ENCODE peak calls at places on chromosomes 5 and 9, in seven cellular contexts. H, D, C, I, A, K and P are unnamed samples.

GRCh38 chr5:180914646-180915045 is 15.7 kb downstream of the BTNL8 start:
- DNase-seq in I (no peak), D (no peak), A (peak), K (no peak), H (no peak), C (no peak), P (no peak)

GRCh38 chr5:175464414-175465233 is 13.7 kb upstream of the SFXN1 start:
- DNase-seq in D (no peak), I (peak), C (peak), K (peak), A (peak), H (peak), P (peak)

GRCh38 chr9:132042324-132042723 is 37.3 kb downstream of the MED27 start:
- DNase-seq in A (no peak), H (no peak), D (no peak), C (no peak), K (peak), I (peak), P (no peak)

GRCh38 chr5:34562791-34563190 is 93.3 kb upstream of the RAI14 start:
- DNase-seq in H (no peak), D (no peak), A (no peak), I (no peak), C (no peak), K (no peak), P (no peak)

GRCh38 chr5:133635051-133635450 is 22.7 kb upstream of the FSTL4 start:
- DNase-seq in I (peak), K (no peak), H (no peak), D (no peak), C (no peak), A (no peak), P (no peak)

GRCh38 chr9:77575785-77576184 is 72.3 kb downstream of the GNA14 start:
- DNase-seq in C (no peak), A (peak), D (no peak), I (peak), K (peak), H (no peak), P (no peak)

GRCh38 chr9:115847245-115847644 is 306.3 kb upstream of the PAPPA start:
- DNase-seq in K (peak), I (peak), D (no peak), H (no peak), A (no peak), C (no peak), P (no peak)

GRCh38 chr5:178327931-178328711 is 95.5 kb upstream of the PHYKPL start:
- DNase-seq in C (no peak), I (no peak), K (no peak), A (no peak), H (no peak), D (no peak), P (no peak)

GRCh38 chr5:125446986-125447385 is 700.5 kb upstream of the ZNF608 start:
- DNase-seq in I (peak), A (no peak), K (peak), H (no peak), C (no peak), D (no peak), P (no peak)

GRCh38 chr5:387491-388265 is 55.3 kb upstream of the EXOC3 start:
- DNase-seq in K (no peak), A (no peak), I (no peak), H (no peak), C (peak), D (no peak), P (no peak)

GRCh38 chr5:5416733-5417132 is 5.7 kb upstream of the ICE1 start:
- DNase-seq in H (no peak), D (no peak), C (no peak), K (no peak), A (no peak), I (no peak), P (no peak)

GRCh38 chr5:68924490-68925145 is 169.2 kb upstream of the SLC30A5 start:
- DNase-seq in I (peak), H (no peak), D (no peak), K (peak), A (no peak), C (no peak), P (no peak)

GRCh38 chr5:139524932-139525585 is 36.1 kb upstream of the UBE2D2 start:
- DNase-seq in K (no peak), C (no peak), D (no peak), I (no peak), A (no peak), H (no peak), P (no peak)

GRCh38 chr9:116646661-116647514 is 40.2 kb upstream of the TRIM32 start:
- DNase-seq in H (no peak), D (no peak), A (no peak), C (no peak), I (peak), K (peak), P (no peak)

GRCh38 chr9:23590601-23591000 is 235.4 kb downstream of the ELAVL2 start:
- DNase-seq in H (no peak), A (no peak), I (no peak), K (no peak), C (no peak), D (no peak), P (no peak)

GRCh38 chr9:91391426-91392217 is 29.9 kb upstream of the AUH start:
- DNase-seq in D (no peak), H (peak), A (no peak), I (no peak), C (no peak), K (peak), P (no peak)

GRCh38 chr5:143177263-143177994 is 226.1 kb downstream of the NR3C1 start:
- DNase-seq in A (peak), H (peak), D (no peak), K (peak), I (peak), C (no peak), P (no peak)

GRCh38 chr5:121251954-121252353 is 599.7 kb upstream of the FTMT start:
- DNase-seq in A (no peak), H (no peak), C (no peak), D (no peak), I (peak), K (peak), P (no peak)

GRCh38 chr9:75866273-75866871 is 24.1 kb upstream of the PCSK5 start:
- DNase-seq in A (peak), K (peak), I (peak), D (no peak), H (peak), C (peak), P (peak)

GRCh38 chr5:55820488-55820887 is 30.7 kb upstream of the IL31RA start:
- DNase-seq in K (no peak), H (no peak), A (no peak), C (no peak), D (no peak), I (no peak), P (no peak)

GRCh38 chr9:77450093-77450475 is 198.0 kb downstream of the GNA14 start:
- DNase-seq in A (no peak), K (no peak), H (no peak), I (no peak), C (no peak), D (no peak), P (no peak)

GRCh38 chr5:181189962-181190710 is 14.9 kb downstream of the TRIM7 start:
- DNase-seq in D (peak), K (no peak), C (peak), H (peak), A (peak), I (no peak), P (no peak)

GRCh38 chr5:128446-128845 is 36.5 kb downstream of the PLEKHG4B start:
- DNase-seq in D (no peak), H (no peak), K (no peak), C (no peak), I (no peak), A (no peak), P (no peak)

GRCh38 chr9:120610975-120611689 is 31.2 kb upstream of the CDK5RAP2 start:
- DNase-seq in K (peak), H (no peak), D (no peak), I (peak), A (no peak), C (no peak), P (no peak)

GRCh38 chr5:86617756-86618577 is at the start of gene COX7C:
- DNase-seq in A (peak), K (peak), I (peak), H (peak), C (peak), D (peak), P (peak)

GRCh38 chr5:28954074-28954473 is 1915.7 kb upstream of the CDH9 start:
- DNase-seq in A (no peak), H (no peak), C (no peak), I (no peak), K (no peak), D (no peak), P (no peak)

GRCh38 chr9:95822583-95823431 is 52.7 kb upstream of the ERCC6L2 start:
- DNase-seq in H (no peak), C (no peak), A (peak), K (peak), D (no peak), I (peak), P (peak)

GRCh38 chr9:126117158-126117425 is 209.5 kb upstream of the MVB12B start:
- DNase-seq in H (no peak), D (no peak), K (no peak), A (no peak), C (no peak), I (no peak), P (no peak)

GRCh38 chr5:139105621-139106071 is 92.5 kb downstream of the SIL1 start:
- DNase-seq in K (no peak), I (no peak), A (peak), D (no peak), H (no peak), C (no peak), P (no peak)

GRCh38 chr9:98673681-98674080 is 35.1 kb downstream of the GABBR2 start:
- DNase-seq in D (no peak), K (no peak), H (no peak), I (no peak), A (no peak), C (no peak), P (no peak)

GRCh38 chr5:79535477-79536192 is 21.7 kb upstream of the HOMER1 start:
- DNase-seq in I (no peak), H (no peak), A (no peak), K (no peak), C (no peak), D (no peak), P (no peak)
- TF ChIP-seq CTCF in I (peak), H (no peak), A (no peak), K (peak), C (no peak), D (no peak), P (no peak)

GRCh38 chr5:38556115-38556598 is 289 bp downstream of the LIFR start:
- DNase-seq in C (no peak), I (no peak), H (no peak), K (no peak), D (no peak), A (no peak), P (no peak)
- TF ChIP-seq CTCF in C (no peak), I (no peak), H (no peak), K (no peak), D (no peak), A (no peak), P (no peak)

DNA sequence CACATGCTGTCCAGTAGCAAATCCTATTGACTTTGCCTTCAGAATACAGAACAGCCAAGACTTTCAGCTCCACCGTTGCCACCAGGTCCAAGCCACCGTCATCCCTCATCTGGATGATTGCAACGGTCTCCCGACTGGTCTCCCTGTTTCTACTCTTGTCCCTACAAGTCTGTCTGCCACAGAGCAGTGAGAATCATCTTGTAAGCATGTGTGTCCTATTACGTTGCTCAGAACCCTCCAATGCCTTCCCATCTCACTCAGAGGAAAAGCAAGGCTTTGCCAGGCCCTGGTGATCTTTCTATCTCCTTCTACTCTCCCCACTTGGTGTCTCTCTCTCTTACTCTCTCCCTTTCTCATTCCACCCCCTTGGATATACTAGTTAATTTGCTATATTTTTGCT is 76.7 kb upstream of the GDNF start:
- DNase-seq in H (no peak), I (no peak), A (no peak), D (no peak), K (no peak), C (no peak), P (no peak)
- TF ChIP-seq CTCF in H (no peak), I (no peak), A (no peak), D (no peak), K (no peak), C (no peak), P (no peak)

GRCh38 chr5:15807861-15808260 is 307.9 kb downstream of the FBXL7 start:
- DNase-seq in C (no peak), D (no peak), A (no peak), I (peak), K (peak), H (no peak), P (no peak)
- TF ChIP-seq CTCF in C (no peak), D (no peak), A (no peak), I (peak), K (peak), H (no peak), P (no peak)